ENCODE peak calls at places on chromosomes 13 and 19, in ten cellular contexts. One of them, this sample, is unnamed.

GRCh38 chr13:75812751-75813181 is 176.6 kb downstream of the LMO7 start:
- DNase-seq in spleen: no peak
- DNase-seq in epithelial cell of esophagus: no peak
- DNase-seq in NCI-H345: no peak
- DNase-seq in T-helper 2 cell: no peak
- DNase-seq in ovary: no peak
- DNase-seq in tibial artery: no peak
- DNase-seq in stromal cell of bone marrow: no peak
- DNase-seq in head of caudate nucleus: no peak
- DNase-seq in GM12864: no peak
- DNase-seq in this sample: no peak

GRCh38 chr13:59119475-59119874 is 1044.3 kb downstream of the DIAPH3 start:
- DNase-seq in T-helper 2 cell: no peak
- DNase-seq in tibial artery: no peak
- DNase-seq in stromal cell of bone marrow: no peak
- DNase-seq in GM12864: no peak
- DNase-seq in head of caudate nucleus: no peak
- DNase-seq in NCI-H345: no peak
- DNase-seq in spleen: no peak
- DNase-seq in epithelial cell of esophagus: no peak
- DNase-seq in ovary: no peak
- DNase-seq in this sample: no peak

GRCh38 chr19:19464339-19465098 is 50.8 kb downstream of the TSSK6 start:
- DNase-seq in ovary: peak
- DNase-seq in epithelial cell of esophagus: peak
- DNase-seq in spleen: no peak
- DNase-seq in stromal cell of bone marrow: peak
- DNase-seq in head of caudate nucleus: no peak
- DNase-seq in NCI-H345: peak
- DNase-seq in T-helper 2 cell: no peak
- DNase-seq in tibial artery: no peak
- DNase-seq in GM12864: no peak
- DNase-seq in this sample: no peak

GRCh38 chr13:23794267-23795161 is 94.7 kb downstream of the MIPEP start:
- DNase-seq in tibial artery: no peak
- DNase-seq in NCI-H345: no peak
- DNase-seq in T-helper 2 cell: no peak
- DNase-seq in ovary: no peak
- DNase-seq in GM12864: no peak
- DNase-seq in epithelial cell of esophagus: peak
- DNase-seq in head of caudate nucleus: no peak
- DNase-seq in spleen: no peak
- DNase-seq in stromal cell of bone marrow: peak
- DNase-seq in this sample: peak

GRCh38 chr13:51806571-51806970 is 2.6 kb upstream of the DHRS12 start:
- DNase-seq in GM12864: no peak
- DNase-seq in ovary: no peak
- DNase-seq in T-helper 2 cell: no peak
- DNase-seq in spleen: no peak
- DNase-seq in epithelial cell of esophagus: peak
- DNase-seq in stromal cell of bone marrow: no peak
- DNase-seq in head of caudate nucleus: no peak
- DNase-seq in tibial artery: no peak
- DNase-seq in NCI-H345: no peak
- DNase-seq in this sample: no peak

GRCh38 chr13:114043421-114044053 is 69.7 kb upstream of the C13orf46 start:
- DNase-seq in spleen: no peak
- DNase-seq in NCI-H345: no peak
- DNase-seq in ovary: no peak
- DNase-seq in stromal cell of bone marrow: peak
- DNase-seq in GM12864: no peak
- DNase-seq in head of caudate nucleus: no peak
- DNase-seq in T-helper 2 cell: no peak
- DNase-seq in epithelial cell of esophagus: no peak
- DNase-seq in tibial artery: no peak
- DNase-seq in this sample: peak

GRCh38 chr13:106033634-106034033 is 501.8 kb downstream of the EFNB2 start:
- DNase-seq in GM12864: no peak
- DNase-seq in ovary: no peak
- DNase-seq in stromal cell of bone marrow: peak
- DNase-seq in NCI-H345: no peak
- DNase-seq in epithelial cell of esophagus: peak
- DNase-seq in spleen: no peak
- DNase-seq in T-helper 2 cell: no peak
- DNase-seq in tibial artery: no peak
- DNase-seq in head of caudate nucleus: no peak
- DNase-seq in this sample: peak

GRCh38 chr19:55537741-55538111 is 793 bp upstream of the SBK2 start:
- DNase-seq in ovary: no peak
- DNase-seq in head of caudate nucleus: no peak
- DNase-seq in spleen: no peak
- DNase-seq in epithelial cell of esophagus: no peak
- DNase-seq in stromal cell of bone marrow: no peak
- DNase-seq in T-helper 2 cell: no peak
- DNase-seq in GM12864: no peak
- DNase-seq in NCI-H345: no peak
- DNase-seq in tibial artery: no peak
- DNase-seq in this sample: no peak

GRCh38 chr13:78742659-78743058 is 83.7 kb upstream of the OBI1 start:
- DNase-seq in T-helper 2 cell: no peak
- DNase-seq in epithelial cell of esophagus: no peak
- DNase-seq in spleen: no peak
- DNase-seq in stromal cell of bone marrow: no peak
- DNase-seq in tibial artery: no peak
- DNase-seq in ovary: no peak
- DNase-seq in head of caudate nucleus: no peak
- DNase-seq in NCI-H345: peak
- DNase-seq in GM12864: no peak
- DNase-seq in this sample: no peak

GRCh38 chr13:19818223-19818842 is 35.6 kb upstream of the PSPC1 start:
- DNase-seq in T-helper 2 cell: no peak
- DNase-seq in NCI-H345: no peak
- DNase-seq in ovary: no peak
- DNase-seq in GM12864: no peak
- DNase-seq in head of caudate nucleus: peak
- DNase-seq in tibial artery: peak
- DNase-seq in stromal cell of bone marrow: no peak
- DNase-seq in epithelial cell of esophagus: peak
- DNase-seq in spleen: peak
- DNase-seq in this sample: no peak

GRCh38 chr19:49200238-49200862 is 42.8 kb downstream of the TRPM4 start:
- DNase-seq in GM12864: no peak
- DNase-seq in head of caudate nucleus: no peak
- DNase-seq in spleen: no peak
- DNase-seq in T-helper 2 cell: no peak
- DNase-seq in ovary: no peak
- DNase-seq in epithelial cell of esophagus: peak
- DNase-seq in stromal cell of bone marrow: no peak
- DNase-seq in tibial artery: no peak
- DNase-seq in NCI-H345: no peak
- DNase-seq in this sample: no peak

GRCh38 chr13:44218501-44219240 is 155.0 kb upstream of the SERP2 start:
- DNase-seq in tibial artery: peak
- DNase-seq in GM12864: no peak
- DNase-seq in epithelial cell of esophagus: peak
- DNase-seq in NCI-H345: peak
- DNase-seq in stromal cell of bone marrow: no peak
- DNase-seq in head of caudate nucleus: no peak
- DNase-seq in spleen: no peak
- DNase-seq in ovary: no peak
- DNase-seq in T-helper 2 cell: no peak
- DNase-seq in this sample: no peak

GRCh38 chr19:18173572-18174294 is at the start of gene IFI30:
- DNase-seq in head of caudate nucleus: peak
- DNase-seq in ovary: peak
- DNase-seq in spleen: peak
- DNase-seq in stromal cell of bone marrow: no peak
- DNase-seq in epithelial cell of esophagus: peak
- DNase-seq in T-helper 2 cell: peak
- DNase-seq in GM12864: peak
- DNase-seq in NCI-H345: peak
- DNase-seq in tibial artery: peak
- DNase-seq in this sample: no peak

GRCh38 chr13:55577847-55578210 is 1562.9 kb upstream of the PRR20A start:
- DNase-seq in NCI-H345: no peak
- DNase-seq in GM12864: no peak
- DNase-seq in ovary: no peak
- DNase-seq in T-helper 2 cell: no peak
- DNase-seq in epithelial cell of esophagus: no peak
- DNase-seq in tibial artery: no peak
- DNase-seq in spleen: no peak
- DNase-seq in stromal cell of bone marrow: no peak
- DNase-seq in head of caudate nucleus: no peak
- DNase-seq in this sample: no peak

GRCh38 chr13:48773531-48774275 is 120.0 kb downstream of the CYSLTR2 start:
- DNase-seq in NCI-H345: no peak
- DNase-seq in spleen: no peak
- DNase-seq in tibial artery: no peak
- DNase-seq in T-helper 2 cell: no peak
- DNase-seq in GM12864: no peak
- DNase-seq in ovary: no peak
- DNase-seq in stromal cell of bone marrow: no peak
- DNase-seq in epithelial cell of esophagus: no peak
- DNase-seq in head of caudate nucleus: no peak
- DNase-seq in this sample: no peak

GRCh38 chr13:25819856-25820530 is 231.8 kb downstream of the SHISA2 start:
- DNase-seq in NCI-H345: peak
- DNase-seq in stromal cell of bone marrow: peak
- DNase-seq in T-helper 2 cell: no peak
- DNase-seq in spleen: no peak
- DNase-seq in head of caudate nucleus: no peak
- DNase-seq in GM12864: no peak
- DNase-seq in tibial artery: no peak
- DNase-seq in ovary: no peak
- DNase-seq in epithelial cell of esophagus: no peak
- DNase-seq in this sample: peak

GRCh38 chr13:96020155-96020575 is 33.0 kb downstream of the UGGT2 start:
- DNase-seq in T-helper 2 cell: no peak
- DNase-seq in ovary: no peak
- DNase-seq in GM12864: peak
- DNase-seq in spleen: no peak
- DNase-seq in head of caudate nucleus: no peak
- DNase-seq in stromal cell of bone marrow: peak
- DNase-seq in epithelial cell of esophagus: peak
- DNase-seq in tibial artery: no peak
- DNase-seq in NCI-H345: peak
- DNase-seq in this sample: peak

GRCh38 chr19:771332-771785 is 20.4 kb downstream of the MISP start:
- DNase-seq in tibial artery: no peak
- DNase-seq in ovary: no peak
- DNase-seq in stromal cell of bone marrow: peak
- DNase-seq in T-helper 2 cell: no peak
- DNase-seq in epithelial cell of esophagus: peak
- DNase-seq in spleen: no peak
- DNase-seq in NCI-H345: peak
- DNase-seq in head of caudate nucleus: no peak
- DNase-seq in GM12864: no peak
- DNase-seq in this sample: no peak

GRCh38 chr13:76148926-76149325 is 512.8 kb downstream of the LMO7 start:
- DNase-seq in spleen: no peak
- DNase-seq in stromal cell of bone marrow: peak
- DNase-seq in ovary: no peak
- DNase-seq in epithelial cell of esophagus: peak
- DNase-seq in head of caudate nucleus: no peak
- DNase-seq in T-helper 2 cell: no peak
- DNase-seq in GM12864: no peak
- DNase-seq in NCI-H345: no peak
- DNase-seq in tibial artery: no peak
- DNase-seq in this sample: peak

GRCh38 chr13:50521750-50522149 is 321.7 kb downstream of the DLEU7 start:
- DNase-seq in NCI-H345: no peak
- DNase-seq in ovary: no peak
- DNase-seq in epithelial cell of esophagus: peak
- DNase-seq in T-helper 2 cell: no peak
- DNase-seq in head of caudate nucleus: no peak
- DNase-seq in GM12864: no peak
- DNase-seq in spleen: no peak
- DNase-seq in stromal cell of bone marrow: no peak
- DNase-seq in tibial artery: no peak
- DNase-seq in this sample: no peak

GRCh38 chr19:47663911-47664771 is 49.1 kb upstream of the EHD2 start:
- DNase-seq in ovary: peak
- DNase-seq in GM12864: no peak
- DNase-seq in epithelial cell of esophagus: peak
- DNase-seq in spleen: no peak
- DNase-seq in T-helper 2 cell: no peak
- DNase-seq in head of caudate nucleus: no peak
- DNase-seq in tibial artery: peak
- DNase-seq in stromal cell of bone marrow: peak
- DNase-seq in NCI-H345: no peak
- DNase-seq in this sample: peak

GRCh38 chr19:54608792-54609191 is 15.4 kb downstream of the LILRA1 start:
- DNase-seq in tibial artery: no peak
- DNase-seq in stromal cell of bone marrow: no peak
- DNase-seq in ovary: no peak
- DNase-seq in epithelial cell of esophagus: no peak
- DNase-seq in GM12864: no peak
- DNase-seq in T-helper 2 cell: no peak
- DNase-seq in NCI-H345: no peak
- DNase-seq in head of caudate nucleus: peak
- DNase-seq in spleen: peak
- DNase-seq in this sample: no peak

GRCh38 chr19:30852168-30852567 is 480.0 kb downstream of the ZNF536 start:
- DNase-seq in head of caudate nucleus: no peak
- DNase-seq in NCI-H345: no peak
- DNase-seq in ovary: no peak
- DNase-seq in tibial artery: no peak
- DNase-seq in stromal cell of bone marrow: no peak
- DNase-seq in spleen: no peak
- DNase-seq in T-helper 2 cell: no peak
- DNase-seq in epithelial cell of esophagus: no peak
- DNase-seq in GM12864: no peak
- DNase-seq in this sample: no peak

GRCh38 chr19:35222373-35223005 is 6.0 kb downstream of the FAM187B start:
- DNase-seq in stromal cell of bone marrow: no peak
- DNase-seq in spleen: no peak
- DNase-seq in T-helper 2 cell: no peak
- DNase-seq in GM12864: no peak
- DNase-seq in NCI-H345: no peak
- DNase-seq in ovary: no peak
- DNase-seq in epithelial cell of esophagus: no peak
- DNase-seq in head of caudate nucleus: no peak
- DNase-seq in tibial artery: no peak
- DNase-seq in this sample: no peak

GRCh38 chr19:43527860-43528622 is 1.0 kb upstream of the ETHE1 start:
- DNase-seq in stromal cell of bone marrow: no peak
- DNase-seq in NCI-H345: peak
- DNase-seq in T-helper 2 cell: no peak
- DNase-seq in epithelial cell of esophagus: peak
- DNase-seq in head of caudate nucleus: no peak
- DNase-seq in tibial artery: peak
- DNase-seq in GM12864: no peak
- DNase-seq in spleen: no peak
- DNase-seq in ovary: no peak
- DNase-seq in this sample: no peak

GRCh38 chr13:87122551-87122950 is 548.6 kb upstream of the SLITRK5 start:
- DNase-seq in ovary: no peak
- DNase-seq in head of caudate nucleus: no peak
- DNase-seq in epithelial cell of esophagus: peak
- DNase-seq in NCI-H345: no peak
- DNase-seq in tibial artery: no peak
- DNase-seq in spleen: no peak
- DNase-seq in stromal cell of bone marrow: no peak
- DNase-seq in GM12864: no peak
- DNase-seq in T-helper 2 cell: no peak
- DNase-seq in this sample: no peak

GRCh38 chr13:100835695-100836094 is 161.1 kb upstream of the TMTC4 start:
- DNase-seq in spleen: no peak
- DNase-seq in epithelial cell of esophagus: no peak
- DNase-seq in T-helper 2 cell: no peak
- DNase-seq in NCI-H345: no peak
- DNase-seq in tibial artery: no peak
- DNase-seq in stromal cell of bone marrow: no peak
- DNase-seq in head of caudate nucleus: no peak
- DNase-seq in GM12864: no peak
- DNase-seq in ovary: no peak
- DNase-seq in this sample: no peak

GRCh38 chr13:22451345-22451744 is 729.4 kb upstream of the SGCG start:
- DNase-seq in T-helper 2 cell: no peak
- DNase-seq in epithelial cell of esophagus: peak
- DNase-seq in ovary: no peak
- DNase-seq in GM12864: no peak
- DNase-seq in head of caudate nucleus: no peak
- DNase-seq in tibial artery: no peak
- DNase-seq in spleen: no peak
- DNase-seq in NCI-H345: peak
- DNase-seq in stromal cell of bone marrow: peak
- DNase-seq in this sample: peak

This sample was measured in astrocyte of the cerebellum.